ENCODE peak calls at places on chromosomes 11 and 22, in four cellular contexts. O is upper lobe of right lung, N is body of pancreas, W is tibial artery. A is an unnamed sample.

GRCh38 chr11:102345923-102346322 is 1.1 kb upstream of the BIRC2 start:
- DNase-seq in O (no peak), N (no peak), W (no peak), A (no peak)

GRCh38 chr11:128837627-128838026 is 29.5 kb downstream of the KCNJ1 start:
- DNase-seq in O (no peak), N (no peak), W (no peak), A (no peak)

GRCh38 chr11:126332221-126332711 is 23.2 kb upstream of the ST3GAL4 start:
- DNase-seq in O (peak), N (no peak), W (peak), A (peak)

GRCh38 chr22:44328762-44329161 is 16.0 kb upstream of the SHISAL1 start:
- DNase-seq in O (no peak), N (no peak), W (no peak), A (no peak)

GRCh38 chr11:84886344-84886743 is 740.8 kb downstream of the DLG2 start:
- DNase-seq in O (no peak), N (no peak), W (no peak), A (peak)

GRCh38 chr22:36347094-36347493 is 40.7 kb downstream of the MYH9 start:
- DNase-seq in O (no peak), N (peak), W (peak), A (peak)

GRCh38 chr22:49666146-49666809 is 161.4 kb downstream of the BRD1 start:
- DNase-seq in O (peak), N (no peak), W (peak), A (no peak)

GRCh38 chr22:31489632-31490495 is at the start of gene EIF4ENIF1:
- DNase-seq in O (peak), N (peak), W (peak), A (peak)

GRCh38 chr22:50734986-50735738 is 2.8 kb upstream of the ACR start:
- DNase-seq in O (no peak), N (no peak), W (peak), A (no peak)

GRCh38 chr11:30960387-30960992 is 374.3 kb upstream of the MPPED2 start:
- DNase-seq in O (no peak), N (no peak), W (no peak), A (no peak)

GRCh38 chr11:6270584-6271246 is 11.1 kb downstream of the CCKBR start:
- DNase-seq in O (no peak), N (no peak), W (no peak), A (no peak)

GRCh38 chr11:64334764-64335741 is 5.0 kb upstream of the CCDC88B start:
- DNase-seq in O (peak), N (peak), W (peak), A (no peak)

GRCh38 chr11:77473001-77473800 is 693 bp downstream of the PAK1 start:
- DNase-seq in O (peak), N (peak), W (peak), A (peak)

GRCh38 chr22:36369922-36370781 is 17.6 kb downstream of the MYH9 start:
- DNase-seq in O (peak), N (peak), W (peak), A (peak)

GRCh38 chr11:108632041-108632440 is 32.8 kb upstream of the DDX10 start:
- DNase-seq in O (no peak), N (no peak), W (no peak), A (no peak)

GRCh38 chr11:73170140-73170539 is 28.0 kb upstream of the FCHSD2 start:
- DNase-seq in O (no peak), N (no peak), W (no peak), A (no peak)

GRCh38 chr11:59247535-59248227 is 35.0 kb upstream of the MPEG1 start:
- DNase-seq in O (no peak), N (no peak), W (no peak), A (no peak)

GRCh38 chr11:798093-798713 is at the start of gene SLC25A22:
- DNase-seq in O (peak), N (peak), W (peak), A (peak)

DNA sequence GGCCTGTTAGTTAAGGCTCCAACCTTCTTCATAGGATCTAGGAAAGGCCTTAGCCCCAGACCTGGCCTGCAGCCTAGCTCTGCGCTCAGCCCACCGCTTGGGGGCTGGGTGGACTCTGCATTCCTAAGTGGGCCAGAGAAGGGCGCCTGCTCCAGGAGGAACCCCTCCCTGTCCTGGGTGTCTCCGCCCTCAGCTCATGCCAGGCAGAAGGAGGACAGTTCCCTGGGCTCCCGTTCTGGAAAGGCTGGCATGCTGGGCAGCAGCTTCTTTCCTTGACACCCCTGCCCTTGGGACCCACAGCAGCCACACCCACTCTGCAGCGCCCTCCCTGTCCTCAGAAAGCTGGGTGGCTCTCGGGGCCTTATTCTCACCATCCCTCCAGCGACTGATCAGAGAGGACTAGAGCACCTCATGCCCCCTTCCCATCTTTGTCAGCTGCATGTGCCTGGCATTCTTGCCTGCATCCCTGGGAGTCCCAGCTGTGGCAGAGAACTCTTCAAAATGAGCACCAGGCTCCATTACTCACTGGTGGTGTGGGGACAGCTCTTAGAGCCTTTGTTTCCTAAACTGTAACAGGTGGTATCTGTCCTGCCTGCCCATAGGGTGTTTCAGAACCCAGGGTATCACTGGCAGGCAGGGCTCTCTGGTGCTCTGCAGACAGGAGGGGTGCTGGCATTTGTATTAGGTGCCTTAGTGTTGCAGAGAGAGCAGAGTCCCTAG is 20.3 kb upstream of the MYRF start:
- DNase-seq in O (no peak), N (no peak), W (no peak), A (no peak)
- H3K27ac ChIP-seq in O (no peak), N (no peak), W (peak), A (no peak)

DNA sequence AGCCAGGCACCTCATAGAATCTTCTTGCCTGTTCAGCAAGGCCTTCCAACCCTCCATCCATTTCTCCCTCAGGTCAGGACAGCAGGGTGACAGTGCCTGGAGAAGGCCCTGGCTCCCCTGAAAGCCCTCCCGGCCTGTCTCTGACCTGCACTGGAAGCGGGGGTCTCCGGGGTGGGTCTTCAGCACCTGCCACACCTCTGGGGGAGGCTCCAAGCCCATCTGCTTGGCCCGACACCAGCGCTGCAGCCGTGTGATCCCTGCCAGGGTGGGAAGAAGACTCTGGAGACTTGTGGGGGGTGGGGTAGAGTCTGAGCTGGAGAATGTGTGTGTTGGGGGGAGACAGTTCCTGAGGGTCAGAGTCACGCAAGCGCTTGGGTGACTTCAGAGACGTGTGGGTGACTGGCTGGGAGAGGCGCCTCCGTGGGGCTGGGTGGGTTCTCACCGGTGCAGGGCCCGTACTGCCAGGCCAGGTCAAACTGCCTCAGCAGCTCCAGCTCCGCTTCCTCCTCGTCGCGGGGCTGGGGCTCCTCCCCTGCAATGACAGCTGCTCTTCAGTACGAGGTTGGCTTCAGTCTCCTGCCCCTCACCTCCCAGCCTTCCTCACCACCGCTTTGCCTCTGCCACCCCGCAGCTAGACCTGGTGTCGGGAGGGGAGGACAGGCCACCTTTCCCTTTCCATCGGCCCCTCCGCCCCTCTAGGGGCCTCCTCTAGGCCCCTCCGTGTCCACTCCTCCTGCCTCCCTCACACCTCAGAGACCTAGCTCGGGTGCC is 615 bp downstream of the POLD4 start:
- DNase-seq in O (peak), N (no peak), W (peak), A (peak)
- TF ChIP-seq CTCF in O (no peak), N (no peak), W (no peak), A (no peak)

DNA sequence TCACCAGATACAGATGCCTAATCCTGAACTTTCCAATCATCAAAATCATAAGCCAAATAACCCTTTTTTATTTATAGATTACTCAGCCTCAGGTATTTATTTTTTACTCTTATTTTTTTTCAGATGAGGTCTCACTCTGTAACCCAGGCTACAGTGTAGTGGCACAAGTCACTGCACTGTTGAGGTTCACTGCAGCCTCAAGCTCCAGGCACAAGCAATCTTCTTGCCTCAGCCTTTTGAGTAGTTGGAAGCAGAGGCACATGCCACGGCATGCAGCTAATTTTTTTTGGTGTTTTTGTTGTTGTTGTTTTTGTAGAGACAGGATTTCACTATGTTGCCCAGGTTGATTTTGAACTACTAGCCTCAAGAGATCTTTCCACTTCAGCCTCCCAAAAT is 49.5 kb downstream of the TTC28 start:
- DNase-seq in O (no peak), N (no peak), W (no peak), A (no peak)
- H3K27ac ChIP-seq in O (no peak), N (no peak), W (no peak), A (no peak)

GRCh38 chr11:113373306-113373705 is 14.3 kb upstream of the ANKK1 start:
- DNase-seq in O (no peak), N (no peak), W (no peak), A (no peak)

GRCh38 chr11:113370634-113371033 is 16.9 kb upstream of the ANKK1 start:
- DNase-seq in O (no peak), N (no peak), W (no peak), A (no peak)

GRCh38 chr11:113373981-113374560 is 13.5 kb upstream of the ANKK1 start:
- DNase-seq in O (no peak), N (no peak), W (no peak), A (no peak)

GRCh38 chr11:113369411-113369810 is 18.2 kb upstream of the ANKK1 start:
- DNase-seq in O (no peak), N (no peak), W (no peak), A (no peak)

DNA sequence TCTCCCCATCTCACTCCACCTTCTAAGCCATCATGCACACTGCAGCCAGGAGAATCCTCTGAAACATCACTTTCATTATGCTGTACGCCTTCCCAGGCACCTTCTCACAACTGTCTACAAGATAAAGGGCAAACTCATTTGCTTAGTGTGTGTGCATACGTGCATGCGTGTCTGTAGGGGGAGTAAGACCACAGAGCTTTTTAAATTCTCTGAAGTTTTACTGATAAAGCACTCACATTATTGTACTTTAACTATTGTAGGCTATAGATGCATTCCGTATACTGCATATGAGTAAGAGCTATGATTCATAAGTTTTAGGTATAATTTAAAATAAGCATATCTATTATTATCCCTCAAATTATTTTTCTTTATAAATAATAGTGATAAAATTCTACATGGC is 15.3 kb upstream of the ANKK1 start:
- DNase-seq in O (no peak), N (no peak), W (no peak), A (no peak)
- TF ChIP-seq CTCF in O (no peak), N (no peak), W (no peak), A (no peak)

DNA sequence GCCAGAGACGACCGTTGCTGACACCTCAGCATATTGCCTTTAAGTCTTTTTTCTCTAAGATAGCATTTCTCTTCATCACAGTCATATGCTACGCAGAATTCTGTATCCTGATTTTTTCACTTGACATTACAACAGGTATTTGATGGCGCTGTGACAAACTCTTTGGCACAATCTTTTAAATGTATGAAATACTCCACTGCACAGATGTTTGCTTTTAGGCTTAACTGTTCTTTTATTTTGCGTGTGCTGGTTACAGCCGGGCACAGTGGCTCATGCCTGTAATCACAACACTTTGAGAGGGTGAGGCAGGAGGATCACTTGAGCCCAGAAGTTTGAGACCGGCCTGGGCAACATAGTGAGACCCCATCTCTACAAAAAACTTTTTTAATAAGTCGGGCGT is 52.0 kb upstream of the PPP6R3 start:
- DNase-seq in O (no peak), N (no peak), W (no peak), A (no peak)
- H3K27ac ChIP-seq in O (no peak), N (no peak), W (no peak), A (no peak)